ENCODE peak calls at places on chromosomes 2 and 18, in nine cellular contexts. One of them, this sample, is unnamed.

GRCh38 chr2:182715121-182715895 is 749 bp upstream of the DNAJC10 start:
- DNase-seq in GM04504: peak
- DNase-seq in COR-L47: no peak
- DNase-seq in stimulated activated CD4-positive, alpha-beta T cell treated with anti-CD3 and anti-CD28 coated beads, TNF-alpha, amount 100 ng/mL, for 4 hours: no peak
- DNase-seq in SHP77 treated with DMSO at 0.1 percent for 48 hours: no peak
- DNase-seq in T-helper 2 cell: no peak
- DNase-seq in thoracic aorta: no peak
- DNase-seq in NCI-H2029: peak
- DNase-seq in bronchial epithelial cell: peak
- DNase-seq in this sample: no peak

GRCh38 chr2:14601070-14601770 is 31.3 kb upstream of the LRATD1 start:
- DNase-seq in GM04504: no peak
- DNase-seq in bronchial epithelial cell: peak
- DNase-seq in T-helper 2 cell: no peak
- DNase-seq in SHP77 treated with DMSO at 0.1 percent for 48 hours: no peak
- DNase-seq in stimulated activated CD4-positive, alpha-beta T cell treated with anti-CD3 and anti-CD28 coated beads, TNF-alpha, amount 100 ng/mL, for 4 hours: no peak
- DNase-seq in COR-L47: no peak
- DNase-seq in NCI-H2029: no peak
- DNase-seq in thoracic aorta: no peak
- DNase-seq in this sample: no peak

GRCh38 chr2:107804608-107805498 is 21.8 kb upstream of the RGPD4 start:
- DNase-seq in SHP77 treated with DMSO at 0.1 percent for 48 hours: no peak
- DNase-seq in NCI-H2029: no peak
- DNase-seq in stimulated activated CD4-positive, alpha-beta T cell treated with anti-CD3 and anti-CD28 coated beads, TNF-alpha, amount 100 ng/mL, for 4 hours: no peak
- DNase-seq in bronchial epithelial cell: peak
- DNase-seq in thoracic aorta: no peak
- DNase-seq in GM04504: no peak
- DNase-seq in COR-L47: no peak
- DNase-seq in T-helper 2 cell: no peak
- DNase-seq in this sample: no peak

GRCh38 chr2:239625106-239625845 is 224.5 kb upstream of the HDAC4 start:
- DNase-seq in thoracic aorta: no peak
- DNase-seq in T-helper 2 cell: no peak
- DNase-seq in NCI-H2029: no peak
- DNase-seq in stimulated activated CD4-positive, alpha-beta T cell treated with anti-CD3 and anti-CD28 coated beads, TNF-alpha, amount 100 ng/mL, for 4 hours: no peak
- DNase-seq in GM04504: no peak
- DNase-seq in COR-L47: no peak
- DNase-seq in SHP77 treated with DMSO at 0.1 percent for 48 hours: no peak
- DNase-seq in bronchial epithelial cell: no peak
- DNase-seq in this sample: no peak

GRCh38 chr2:113117594-113118262 is 9.7 kb upstream of the IL1RN start:
- DNase-seq in SHP77 treated with DMSO at 0.1 percent for 48 hours: no peak
- DNase-seq in COR-L47: no peak
- DNase-seq in GM04504: peak
- DNase-seq in stimulated activated CD4-positive, alpha-beta T cell treated with anti-CD3 and anti-CD28 coated beads, TNF-alpha, amount 100 ng/mL, for 4 hours: no peak
- DNase-seq in T-helper 2 cell: no peak
- DNase-seq in NCI-H2029: no peak
- DNase-seq in bronchial epithelial cell: peak
- DNase-seq in thoracic aorta: no peak
- DNase-seq in this sample: peak

GRCh38 chr2:151374426-151374825 is 17.0 kb downstream of the TNFAIP6 start:
- DNase-seq in SHP77 treated with DMSO at 0.1 percent for 48 hours: no peak
- DNase-seq in T-helper 2 cell: no peak
- DNase-seq in COR-L47: no peak
- DNase-seq in NCI-H2029: no peak
- DNase-seq in bronchial epithelial cell: peak
- DNase-seq in thoracic aorta: no peak
- DNase-seq in GM04504: peak
- DNase-seq in stimulated activated CD4-positive, alpha-beta T cell treated with anti-CD3 and anti-CD28 coated beads, TNF-alpha, amount 100 ng/mL, for 4 hours: no peak
- DNase-seq in this sample: peak

GRCh38 chr2:176642074-176642473 is 372.8 kb downstream of the MTX2 start:
- DNase-seq in NCI-H2029: no peak
- DNase-seq in thoracic aorta: no peak
- DNase-seq in stimulated activated CD4-positive, alpha-beta T cell treated with anti-CD3 and anti-CD28 coated beads, TNF-alpha, amount 100 ng/mL, for 4 hours: no peak
- DNase-seq in GM04504: peak
- DNase-seq in bronchial epithelial cell: peak
- DNase-seq in T-helper 2 cell: no peak
- DNase-seq in COR-L47: no peak
- DNase-seq in SHP77 treated with DMSO at 0.1 percent for 48 hours: no peak
- DNase-seq in this sample: peak

GRCh38 chr18:46051731-46052461 is 20.2 kb downstream of the PSTPIP2 start:
- DNase-seq in GM04504: no peak
- DNase-seq in COR-L47: no peak
- DNase-seq in NCI-H2029: no peak
- DNase-seq in T-helper 2 cell: no peak
- DNase-seq in thoracic aorta: no peak
- DNase-seq in stimulated activated CD4-positive, alpha-beta T cell treated with anti-CD3 and anti-CD28 coated beads, TNF-alpha, amount 100 ng/mL, for 4 hours: no peak
- DNase-seq in bronchial epithelial cell: peak
- DNase-seq in SHP77 treated with DMSO at 0.1 percent for 48 hours: no peak
- DNase-seq in this sample: no peak

GRCh38 chr2:171391532-171391931 is 42.3 kb downstream of the METTL8 start:
- DNase-seq in thoracic aorta: no peak
- DNase-seq in stimulated activated CD4-positive, alpha-beta T cell treated with anti-CD3 and anti-CD28 coated beads, TNF-alpha, amount 100 ng/mL, for 4 hours: no peak
- DNase-seq in NCI-H2029: no peak
- DNase-seq in COR-L47: no peak
- DNase-seq in bronchial epithelial cell: no peak
- DNase-seq in SHP77 treated with DMSO at 0.1 percent for 48 hours: no peak
- DNase-seq in T-helper 2 cell: no peak
- DNase-seq in GM04504: no peak
- DNase-seq in this sample: no peak

GRCh38 chr2:55839182-55839819 is 84.3 kb downstream of the EFEMP1 start:
- DNase-seq in stimulated activated CD4-positive, alpha-beta T cell treated with anti-CD3 and anti-CD28 coated beads, TNF-alpha, amount 100 ng/mL, for 4 hours: no peak
- DNase-seq in bronchial epithelial cell: peak
- DNase-seq in GM04504: no peak
- DNase-seq in NCI-H2029: peak
- DNase-seq in thoracic aorta: no peak
- DNase-seq in T-helper 2 cell: no peak
- DNase-seq in SHP77 treated with DMSO at 0.1 percent for 48 hours: peak
- DNase-seq in COR-L47: peak
- DNase-seq in this sample: no peak

GRCh38 chr2:37775908-37776250 is 104.4 kb upstream of the CDC42EP3 start:
- DNase-seq in thoracic aorta: no peak
- DNase-seq in NCI-H2029: no peak
- DNase-seq in GM04504: no peak
- DNase-seq in COR-L47: no peak
- DNase-seq in stimulated activated CD4-positive, alpha-beta T cell treated with anti-CD3 and anti-CD28 coated beads, TNF-alpha, amount 100 ng/mL, for 4 hours: no peak
- DNase-seq in bronchial epithelial cell: peak
- DNase-seq in T-helper 2 cell: no peak
- DNase-seq in SHP77 treated with DMSO at 0.1 percent for 48 hours: no peak
- DNase-seq in this sample: peak

GRCh38 chr18:23115683-23116096 is 19.6 kb upstream of the CABLES1 start:
- DNase-seq in stimulated activated CD4-positive, alpha-beta T cell treated with anti-CD3 and anti-CD28 coated beads, TNF-alpha, amount 100 ng/mL, for 4 hours: no peak
- DNase-seq in SHP77 treated with DMSO at 0.1 percent for 48 hours: no peak
- DNase-seq in NCI-H2029: no peak
- DNase-seq in COR-L47: no peak
- DNase-seq in thoracic aorta: no peak
- DNase-seq in T-helper 2 cell: no peak
- DNase-seq in GM04504: peak
- DNase-seq in bronchial epithelial cell: peak
- DNase-seq in this sample: peak

GRCh38 chr18:57789105-57789504 is 14.0 kb downstream of the ATP8B1 start:
- DNase-seq in NCI-H2029: no peak
- DNase-seq in COR-L47: no peak
- DNase-seq in stimulated activated CD4-positive, alpha-beta T cell treated with anti-CD3 and anti-CD28 coated beads, TNF-alpha, amount 100 ng/mL, for 4 hours: no peak
- DNase-seq in T-helper 2 cell: no peak
- DNase-seq in thoracic aorta: no peak
- DNase-seq in SHP77 treated with DMSO at 0.1 percent for 48 hours: no peak
- DNase-seq in bronchial epithelial cell: peak
- DNase-seq in GM04504: no peak
- DNase-seq in this sample: peak

This sample was measured in Daoy.